ENCODE peak calls at places on chromosomes 16 and 17, in four cellular contexts. One of them, this sample, is unnamed.

GRCh38 chr16:5851583-5851982 is 754.0 kb upstream of the EEF2KMT start:
- DNase-seq in IMR-90: no peak
- DNase-seq in K562: no peak
- DNase-seq in GM12878: no peak
- DNase-seq in this sample: no peak

GRCh38 chr17:58092797-58093385 is 9.7 kb downstream of the DYNLL2 start:
- DNase-seq in IMR-90: no peak
- DNase-seq in K562: no peak
- DNase-seq in GM12878: no peak
- DNase-seq in this sample: no peak

GRCh38 chr16:68116256-68116853 is 31.2 kb downstream of the NFATC3 start:
- DNase-seq in IMR-90: peak
- DNase-seq in K562: peak
- DNase-seq in GM12878: no peak
- DNase-seq in this sample: peak

GRCh38 chr16:48053346-48053745 is 102.4 kb downstream of the ABCC12 start:
- DNase-seq in IMR-90: peak
- DNase-seq in K562: no peak
- DNase-seq in GM12878: no peak
- DNase-seq in this sample: peak

GRCh38 chr16:29256501-29256981 is 150.0 kb downstream of the NPIPB11 start:
- DNase-seq in IMR-90: no peak
- DNase-seq in K562: no peak
- DNase-seq in GM12878: no peak
- DNase-seq in this sample: no peak

GRCh38 chr17:76996741-76997694 is 128.8 kb downstream of the MGAT5B start:
- DNase-seq in IMR-90: no peak
- DNase-seq in K562: no peak
- DNase-seq in GM12878: no peak
- DNase-seq in this sample: no peak

GRCh38 chr16:48421741-48422140 is 36.5 kb upstream of the SIAH1 start:
- DNase-seq in IMR-90: peak
- DNase-seq in K562: no peak
- DNase-seq in GM12878: no peak
- DNase-seq in this sample: no peak

GRCh38 chr16:74606521-74607309 is at the start of gene GLG1:
- DNase-seq in IMR-90: peak
- DNase-seq in K562: peak
- DNase-seq in GM12878: peak
- DNase-seq in this sample: peak

GRCh38 chr17:3645310-3645709 is 8.8 kb downstream of the CTNS start:
- DNase-seq in IMR-90: no peak
- DNase-seq in K562: no peak
- DNase-seq in GM12878: no peak
- DNase-seq in this sample: no peak

GRCh38 chr17:28563475-28563874 is 7.8 kb downstream of the PIGS start:
- DNase-seq in IMR-90: peak
- DNase-seq in K562: no peak
- DNase-seq in GM12878: no peak
- DNase-seq in this sample: peak

GRCh38 chr17:70558821-70559220 is 389.5 kb downstream of the KCNJ2 start:
- DNase-seq in IMR-90: peak
- DNase-seq in K562: no peak
- DNase-seq in GM12878: no peak
- DNase-seq in this sample: peak

GRCh38 chr16:14628806-14629611 is 1.1 kb downstream of the PARN start:
- DNase-seq in IMR-90: no peak
- DNase-seq in K562: no peak
- DNase-seq in GM12878: no peak
- DNase-seq in this sample: no peak

GRCh38 chr17:76547183-76547641 is 7.4 kb downstream of the PRCD start:
- DNase-seq in IMR-90: peak
- DNase-seq in K562: peak
- DNase-seq in GM12878: no peak
- DNase-seq in this sample: peak

GRCh38 chr17:31497994-31498826 is 106.7 kb downstream of the RAB11FIP4 start:
- DNase-seq in IMR-90: no peak
- DNase-seq in K562: peak
- DNase-seq in GM12878: no peak
- DNase-seq in this sample: no peak

GRCh38 chr17:7023576-7024401 is 939 bp downstream of the BCL6B start:
- DNase-seq in IMR-90: peak
- DNase-seq in K562: peak
- DNase-seq in GM12878: peak
- DNase-seq in this sample: peak

GRCh38 chr17:78873519-78874340 is 29.3 kb downstream of the CEP295NL start:
- DNase-seq in IMR-90: peak
- DNase-seq in K562: no peak
- DNase-seq in GM12878: no peak
- DNase-seq in this sample: peak

GRCh38 chr16:29806096-29806579 is at the start of gene MAZ:
- DNase-seq in IMR-90: peak
- DNase-seq in K562: peak
- DNase-seq in GM12878: no peak
- DNase-seq in this sample: no peak

GRCh38 chr16:70163596-70163995 is 10.0 kb upstream of the CLEC18C start:
- DNase-seq in IMR-90: no peak
- DNase-seq in K562: no peak
- DNase-seq in GM12878: no peak
- DNase-seq in this sample: no peak

GRCh38 chr16:11326737-11327276 is 18.5 kb upstream of the RMI2 start:
- DNase-seq in IMR-90: no peak
- DNase-seq in K562: no peak
- DNase-seq in GM12878: no peak
- DNase-seq in this sample: no peak

GRCh38 chr17:40303009-40303657 is 5.8 kb upstream of the RARA start:
- DNase-seq in IMR-90: peak
- DNase-seq in K562: peak
- DNase-seq in GM12878: no peak
- DNase-seq in this sample: peak

GRCh38 chr17:8940866-8941471 is 24.5 kb downstream of the PIK3R5 start:
- DNase-seq in IMR-90: no peak
- DNase-seq in K562: no peak
- DNase-seq in GM12878: no peak
- DNase-seq in this sample: no peak

GRCh38 chr17:69757794-69758430 is 317.1 kb upstream of the KCNJ16 start:
- DNase-seq in IMR-90: peak
- DNase-seq in K562: no peak
- DNase-seq in GM12878: no peak
- DNase-seq in this sample: no peak

GRCh38 chr17:44587339-44587738 is 30.1 kb downstream of the FZD2 start:
- DNase-seq in IMR-90: peak
- DNase-seq in K562: no peak
- DNase-seq in GM12878: no peak
- DNase-seq in this sample: peak

GRCh38 chr16:27628216-27628945 is 78.4 kb downstream of the KATNIP start:
- DNase-seq in IMR-90: no peak
- DNase-seq in K562: no peak
- DNase-seq in GM12878: no peak
- DNase-seq in this sample: no peak

GRCh38 chr17:39848600-39848999 is 15.5 kb downstream of the IKZF3 start:
- DNase-seq in IMR-90: no peak
- DNase-seq in K562: no peak
- DNase-seq in GM12878: no peak
- DNase-seq in this sample: no peak

GRCh38 chr16:87356491-87356853 is 27.1 kb downstream of the FBXO31 start:
- DNase-seq in IMR-90: no peak
- DNase-seq in K562: no peak
- DNase-seq in GM12878: no peak
- DNase-seq in this sample: no peak

GRCh38 chr17:33523577-33523981 is 230.5 kb upstream of the ASIC2 start:
- DNase-seq in IMR-90: no peak
- DNase-seq in K562: no peak
- DNase-seq in GM12878: no peak
- DNase-seq in this sample: no peak

GRCh38 chr16:71811261-71811803 is 2.7 kb upstream of the AP1G1 start:
- DNase-seq in IMR-90: peak
- DNase-seq in K562: no peak
- DNase-seq in GM12878: no peak
- DNase-seq in this sample: no peak

GRCh38 chr17:10836966-10837599 is 804 bp downstream of the PIRT start:
- DNase-seq in IMR-90: no peak
- DNase-seq in K562: no peak
- DNase-seq in GM12878: no peak
- DNase-seq in this sample: no peak

GRCh38 chr17:41676058-41676419 is 12.6 kb upstream of the EIF1 start:
- DNase-seq in IMR-90: no peak
- DNase-seq in K562: no peak
- DNase-seq in GM12878: no peak
- DNase-seq in this sample: no peak

GRCh38 chr17:47663997-47664941 is 14.6 kb downstream of the KPNB1 start:
- DNase-seq in IMR-90: peak
- DNase-seq in K562: peak
- DNase-seq in GM12878: peak
- DNase-seq in this sample: peak

GRCh38 chr17:5516060-5516792 is 29.9 kb downstream of the MIS12 start:
- DNase-seq in IMR-90: peak
- DNase-seq in K562: peak
- DNase-seq in GM12878: no peak
- DNase-seq in this sample: peak

GRCh38 chr17:82959242-82959930 is 119.6 kb upstream of the ZNF750 start:
- DNase-seq in IMR-90: no peak
- DNase-seq in K562: no peak
- DNase-seq in GM12878: no peak
- DNase-seq in this sample: no peak

GRCh38 chr17:82961366-82962162 is 117.8 kb upstream of the METRNL start:
- DNase-seq in IMR-90: no peak
- DNase-seq in K562: no peak
- DNase-seq in GM12878: no peak
- DNase-seq in this sample: no peak

GRCh38 chr17:82959990-82960418 is 119.4 kb upstream of the METRNL start:
- DNase-seq in IMR-90: no peak
- DNase-seq in K562: no peak
- DNase-seq in GM12878: no peak
- DNase-seq in this sample: no peak

GRCh38 chr17:82962163-82962720 is 117.2 kb upstream of the METRNL start:
- DNase-seq in IMR-90: peak
- DNase-seq in K562: no peak
- DNase-seq in GM12878: no peak
- DNase-seq in this sample: no peak

DNA sequence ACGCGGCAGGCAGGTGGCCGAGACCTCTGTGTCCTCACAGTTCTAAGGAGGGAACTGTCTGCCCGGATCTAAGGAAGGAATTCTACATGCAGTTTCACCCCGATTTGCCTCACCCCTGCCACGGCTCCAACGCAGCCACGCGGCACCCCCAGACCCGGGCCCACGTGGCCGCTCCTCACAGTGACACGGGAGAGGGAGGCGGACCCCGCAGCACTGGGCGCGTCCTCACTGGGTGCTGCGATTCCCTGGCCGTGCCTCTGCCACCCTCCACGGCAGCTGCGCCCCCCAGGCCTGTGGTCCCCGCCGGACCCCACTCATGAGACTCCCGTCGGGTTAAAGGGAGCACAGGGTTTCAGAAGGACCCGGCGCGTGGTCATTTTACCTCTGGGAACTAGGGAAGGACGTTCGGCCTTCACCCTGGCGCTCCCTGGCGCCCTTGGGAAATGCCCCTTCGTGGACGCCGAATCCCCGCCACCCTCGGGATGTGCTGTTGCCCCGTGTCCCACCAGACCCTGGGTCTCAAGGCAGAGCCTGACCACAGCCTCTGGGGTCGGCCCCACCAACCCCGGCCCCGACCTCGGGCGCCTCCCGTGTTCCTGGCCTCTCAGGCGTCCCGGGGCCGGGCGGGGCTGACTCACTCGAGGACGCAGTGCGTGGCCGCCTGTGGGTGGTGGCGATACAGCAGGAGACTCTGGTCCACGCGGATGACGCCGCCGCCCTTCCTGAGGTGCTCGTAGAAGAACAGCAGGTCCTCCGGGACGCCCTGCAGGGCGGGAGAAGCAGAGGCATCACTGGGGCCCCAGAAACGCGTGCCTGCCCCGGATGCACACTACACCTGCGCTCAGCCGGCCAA is 118.8 kb upstream of the METRNL start:
- DNase-seq in IMR-90: no peak
- DNase-seq in K562: no peak
- DNase-seq in GM12878: no peak
- DNase-seq in this sample: no peak
- H3K4me2 ChIP-seq in IMR-90: no peak
- H3K4me2 ChIP-seq in K562: no peak
- H3K4me2 ChIP-seq in GM12878: no peak
- H3K4me2 ChIP-seq in this sample: no peak

DNA sequence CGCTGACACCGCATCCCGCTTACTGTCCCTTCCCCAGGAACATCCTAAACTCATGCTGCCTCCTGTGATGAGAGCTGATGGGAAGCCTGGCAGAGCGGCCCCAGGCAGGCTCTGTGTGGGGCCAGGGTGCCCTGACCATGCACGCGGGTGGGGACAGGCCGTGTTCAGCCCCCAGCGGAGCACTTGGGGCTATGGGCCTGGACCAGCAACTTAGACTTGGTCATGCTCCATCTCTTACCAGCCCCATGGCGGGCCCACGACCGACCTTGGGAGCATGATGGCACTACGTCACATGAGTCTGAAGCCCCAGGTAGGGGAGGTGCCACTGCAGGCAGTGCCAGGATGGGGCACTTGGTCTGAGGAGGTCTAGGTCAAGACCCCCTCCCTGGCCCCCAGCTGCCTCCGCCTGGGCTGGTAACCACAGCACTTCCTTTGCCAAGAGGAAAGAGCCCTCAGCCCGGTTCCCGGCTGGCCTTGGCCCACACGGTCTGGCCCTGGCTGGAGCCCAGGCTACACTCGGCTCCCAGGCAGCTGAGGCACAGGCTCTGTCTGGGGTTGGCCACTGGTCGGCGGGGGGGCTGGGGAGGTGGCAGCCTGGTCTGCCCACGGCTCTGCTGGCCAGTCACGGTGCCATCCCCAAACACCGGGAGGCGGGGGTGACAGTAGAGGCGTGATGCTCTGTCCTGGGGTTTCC is 25.7 kb downstream of the BAHCC1 start:
- DNase-seq in IMR-90: peak
- DNase-seq in K562: no peak
- DNase-seq in GM12878: no peak
- DNase-seq in this sample: peak
- TF ChIP-seq FOS in IMR-90: no peak
- TF ChIP-seq FOS in K562: no peak
- TF ChIP-seq FOS in GM12878: no peak
- TF ChIP-seq FOS in this sample: no peak

GRCh38 chr17:66548659-66549311 is 246.4 kb downstream of the PRKCA start:
- DNase-seq in IMR-90: no peak
- DNase-seq in K562: no peak
- DNase-seq in GM12878: no peak
- DNase-seq in this sample: no peak
- H3K4me3 ChIP-seq in IMR-90: no peak
- H3K4me3 ChIP-seq in K562: no peak
- H3K4me3 ChIP-seq in GM12878: no peak
- H3K4me3 ChIP-seq in this sample: no peak

DNA sequence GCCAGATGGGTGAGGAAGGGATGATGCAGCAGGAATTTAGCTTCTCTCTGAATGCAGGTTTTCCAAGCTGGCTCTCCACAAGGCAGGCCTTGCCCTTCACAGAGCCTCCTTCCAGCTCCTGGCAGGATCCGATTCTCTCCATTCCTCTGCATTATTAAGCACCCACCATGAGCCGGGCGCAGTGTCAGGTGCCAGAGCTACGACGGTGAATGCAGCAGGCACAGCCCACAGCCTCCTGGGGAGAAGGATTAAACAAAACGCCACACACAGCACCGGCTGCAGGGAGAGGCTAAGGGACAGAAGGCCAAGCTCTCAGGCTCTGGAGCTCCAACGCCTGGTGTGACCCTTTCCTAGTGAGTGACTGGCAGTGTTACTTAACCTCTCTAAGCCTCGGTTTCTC is 7.1 kb upstream of the MT2A start:
- DNase-seq in IMR-90: no peak
- DNase-seq in K562: no peak
- DNase-seq in GM12878: no peak
- DNase-seq in this sample: no peak
- H3K4me2 ChIP-seq in IMR-90: no peak
- H3K4me2 ChIP-seq in K562: no peak
- H3K4me2 ChIP-seq in GM12878: no peak
- H3K4me2 ChIP-seq in this sample: no peak